ENCODE peak calls at places on chromosomes 3 and 15, in four cellular contexts. D, X, H and S are unnamed samples.

GRCh38 chr15:67840747-67841634 is 1.1 kb upstream of the RNU6-1 start:
- DNase-seq in D (no peak), X (peak; percentile 50), H (peak; percentile 75), S (no peak)

GRCh38 chr3:18308096-18308495 is 117.0 kb downstream of the SATB1 start:
- DNase-seq in D (no peak), X (no peak), H (no peak), S (peak; percentile 25)

GRCh38 chr3:65351753-65352152 is 664.0 kb upstream of the ADAMTS9 start:
- DNase-seq in D (no peak), X (no peak), H (no peak), S (no peak)

GRCh38 chr15:78051622-78052405 is 25.7 kb downstream of the TBC1D2B start:
- DNase-seq in D (no peak), X (no peak), H (no peak), S (no peak)

GRCh38 chr15:51681303-51681963 is at the start of gene SCG3:
- DNase-seq in D (peak; percentile 10), X (peak; percentile 47), H (peak; percentile 80), S (peak; percentile 55)

GRCh38 chr3:177463863-177464262 is 266.6 kb upstream of the TBL1XR1 start:
- DNase-seq in D (no peak), X (no peak), H (no peak), S (no peak)

GRCh38 chr3:65352951-65353350 is 665.2 kb upstream of the ADAMTS9 start:
- DNase-seq in D (no peak), X (no peak), H (no peak), S (no peak)

GRCh38 chr3:188861847-188862740 is 309.7 kb upstream of the TPRG1 start:
- DNase-seq in D (no peak), X (no peak), H (no peak), S (no peak)

GRCh38 chr3:80374423-80374822 is 606.6 kb upstream of the ROBO1 start:
- DNase-seq in D (no peak), X (no peak), H (no peak), S (no peak)

GRCh38 chr3:81863714-81864113 is 102.3 kb upstream of the GBE1 start:
- DNase-seq in D (no peak), X (no peak), H (no peak), S (no peak)

GRCh38 chr3:172034786-172035685 is 4.3 kb upstream of the FNDC3B start:
- DNase-seq in D (peak; percentile 37), X (no peak), H (peak; percentile 31), S (peak; percentile 85)

GRCh38 chr3:128727485-128727884 is 1.5 kb downstream of the RAB7A start:
- DNase-seq in D (no peak), X (no peak), H (no peak), S (no peak)

GRCh38 chr15:68407886-68408500 is 24.0 kb downstream of the ITGA11 start:
- DNase-seq in D (no peak), X (no peak), H (no peak), S (no peak)

GRCh38 chr15:52208306-52208946 is 17.2 kb upstream of the GNB5 start:
- DNase-seq in D (peak; percentile 49), X (peak; percentile 76), H (peak; percentile 63), S (peak; percentile 23)

GRCh38 chr15:66799242-66799641 is 97.2 kb downstream of the SMAD6 start:
- DNase-seq in D (no peak), X (no peak), H (no peak), S (no peak)

GRCh38 chr15:33168444-33168843 is 26.1 kb downstream of the FMN1 start:
- DNase-seq in D (no peak), X (no peak), H (no peak), S (no peak)

GRCh38 chr3:146217324-146217723 is 33.6 kb downstream of the PLSCR4 start:
- DNase-seq in D (no peak), X (no peak), H (no peak), S (no peak)

GRCh38 chr3:126360046-126360713 is 3.0 kb upstream of the KLF15 start:
- DNase-seq in D (no peak), X (no peak), H (no peak), S (no peak)

GRCh38 chr15:70777156-70777926 is 14.0 kb upstream of the UACA start:
- DNase-seq in D (no peak), X (no peak), H (no peak), S (no peak)

GRCh38 chr3:195468391-195468776 is 25.6 kb upstream of the ACAP2 start:
- DNase-seq in D (no peak), X (no peak), H (no peak), S (no peak)

GRCh38 chr3:187929115-187929828 is 184.0 kb upstream of the BCL6 start:
- DNase-seq in D (no peak), X (no peak), H (no peak), S (no peak)

GRCh38 chr3:196867507-196868296 is at the start of gene SENP5:
- DNase-seq in D (peak; percentile 62), X (peak; percentile 75), H (peak; percentile 97), S (peak; percentile 94)

GRCh38 chr3:128270559-128271492 is 117.5 kb downstream of the EEFSEC start:
- DNase-seq in D (no peak), X (no peak), H (peak; percentile 51), S (no peak)

GRCh38 chr3:122992628-122993570 is 34.7 kb downstream of the SEMA5B start:
- DNase-seq in D (no peak), X (no peak), H (peak; percentile 70), S (no peak)

GRCh38 chr3:21934576-21934975 is 183.6 kb upstream of the ZNF385D start:
- DNase-seq in D (no peak), X (no peak), H (no peak), S (no peak)

GRCh38 chr15:88089019-88089603 is 167.4 kb downstream of the NTRK3 start:
- DNase-seq in D (no peak), X (no peak), H (no peak), S (no peak)

GRCh38 chr3:164620423-164620822 is 457.9 kb downstream of the SI start:
- DNase-seq in D (no peak), X (no peak), H (no peak), S (no peak)

GRCh38 chr15:77720617-77721016 is 87.9 kb upstream of the LINGO1 start:
- DNase-seq in D (no peak), X (no peak), H (peak; percentile 61), S (no peak)

GRCh38 chr3:13280122-13280790 is 139.9 kb downstream of the NUP210 start:
- DNase-seq in D (no peak), X (no peak), H (no peak), S (no peak)

GRCh38 chr15:40444741-40445140 is 4.0 kb downstream of the BAHD1 start:
- DNase-seq in D (no peak), X (no peak), H (no peak), S (no peak)

GRCh38 chr15:56774356-56774755 is 41.0 kb upstream of the ZNF280D start:
- DNase-seq in D (no peak), X (no peak), H (no peak), S (no peak)

GRCh38 chr3:29922990-29923746 is 642.3 kb downstream of the RBMS3 start:
- DNase-seq in D (peak; percentile 68), X (peak; percentile 54), H (peak; percentile 48), S (no peak)

DNA sequence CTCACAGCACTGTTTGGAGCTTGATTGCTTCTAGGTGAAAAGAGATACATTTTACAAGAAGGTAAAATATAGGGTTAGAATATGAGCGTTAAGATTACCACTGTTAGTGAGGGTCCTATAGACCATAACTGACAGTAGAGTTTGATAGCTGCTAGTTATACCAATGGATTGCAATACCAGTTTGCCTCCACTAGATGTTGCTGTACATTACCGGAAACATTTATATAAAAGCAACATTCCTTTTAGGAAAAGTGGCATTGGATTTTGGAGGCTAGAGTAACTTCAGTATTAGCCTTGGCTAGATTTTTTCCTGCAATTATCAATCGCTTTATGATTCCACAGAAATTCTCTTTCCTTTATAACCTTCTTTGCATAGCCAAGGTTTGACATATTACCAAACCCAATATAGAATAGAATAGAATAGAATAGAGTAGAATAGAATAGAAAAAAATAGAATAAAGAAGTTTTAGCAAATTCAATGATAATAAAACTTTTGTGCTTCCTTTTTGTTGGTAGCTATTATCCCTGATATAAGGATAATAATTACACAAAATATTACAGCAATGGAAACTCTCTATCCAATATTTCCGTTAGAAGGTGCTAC is 1093.6 kb upstream of the ALCAM start:
- DNase-seq in D (peak; percentile 19), X (peak; percentile 31), H (no peak), S (no peak)
- TF ChIP-seq JUND in D (no peak), X (no peak), H (no peak), S (no peak)

DNA sequence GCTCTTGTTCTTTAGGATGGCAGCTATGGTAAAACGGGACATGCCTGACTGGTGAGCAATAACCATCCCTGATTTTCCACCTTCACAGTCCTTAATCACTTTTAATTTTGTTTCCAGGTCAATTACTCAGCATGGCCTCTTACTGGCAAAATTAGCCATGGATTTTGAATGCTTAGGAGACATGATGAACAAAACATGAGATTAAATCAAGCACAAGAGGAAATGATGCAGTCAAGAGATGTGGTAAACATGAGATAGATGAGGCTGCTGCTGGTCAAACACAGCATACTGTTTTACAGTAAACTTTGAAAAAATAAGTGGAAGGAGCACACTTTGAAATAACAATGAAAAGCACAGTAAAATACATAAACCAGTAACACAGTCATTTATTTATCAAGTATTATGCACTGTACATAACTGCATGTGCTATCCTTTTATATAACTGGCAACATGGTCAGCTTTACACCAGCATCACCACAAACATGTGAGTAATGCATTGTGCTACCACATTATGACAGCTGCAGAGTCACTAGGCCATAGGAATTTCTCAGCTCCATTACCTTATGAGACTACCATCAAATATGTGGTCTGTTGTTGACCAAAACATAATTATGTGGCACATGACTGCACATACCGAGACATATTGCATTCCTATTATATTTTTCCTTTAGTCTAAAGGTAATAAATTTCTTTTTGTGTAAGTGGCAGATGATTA is 30.1 kb upstream of the ZNF502 start:
- DNase-seq in D (no peak), X (no peak), H (no peak), S (no peak)
- TF ChIP-seq JUND in D (no peak), X (no peak), H (no peak), S (no peak)

GRCh38 chr3:46845397-46845859 is 17.8 kb downstream of the MYL3 start:
- DNase-seq in D (no peak), X (no peak), H (peak; percentile 90), S (no peak)
- TF ChIP-seq JUND in D (no peak), X (no peak), H (no peak), S (no peak)

DNA sequence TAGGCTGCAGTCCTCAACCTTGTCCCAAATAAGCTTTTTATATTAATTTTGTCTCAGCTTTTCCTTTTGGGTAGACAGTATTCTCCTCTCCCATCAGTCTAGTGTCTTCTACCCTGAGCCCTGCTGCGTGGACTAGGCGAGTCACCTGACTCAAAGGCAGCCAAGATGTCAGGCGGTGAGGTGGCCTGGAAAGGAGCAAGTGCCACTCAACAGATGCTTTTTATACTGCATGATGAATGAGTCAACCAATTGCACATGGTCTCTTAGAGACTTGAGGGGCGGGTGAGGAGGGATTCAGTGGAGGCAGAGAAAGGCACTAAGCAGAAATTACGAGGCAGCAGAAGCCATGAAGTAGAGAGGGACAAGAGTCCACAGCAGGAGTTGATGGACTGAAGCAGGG is 95.9 kb downstream of the FRMD4B start:
- DNase-seq in D (no peak), X (no peak), H (no peak), S (no peak)
- TF ChIP-seq JUND in D (no peak), X (no peak), H (peak; percentile 11), S (no peak)

GRCh38 chr3:50652709-50653108 is 22.0 kb upstream of the DOCK3 start:
- DNase-seq in D (no peak), X (peak; percentile 43), H (peak; percentile 45), S (peak; percentile 16)
- TF ChIP-seq JUND in D (no peak), X (no peak), H (no peak), S (no peak)

GRCh38 chr3:97515076-97515475 is 249.5 kb upstream of the ARL6 start:
- DNase-seq in D (no peak), X (no peak), H (no peak), S (no peak)
- TF ChIP-seq JUND in D (no peak), X (no peak), H (no peak), S (no peak)